ENCODE peak calls at places on chromosomes 1 and 21, in ten cellular contexts. D is IMR-90; U is GM12864; Q is cardiac muscle cell; Y is fibroblast of pulmonary artery; F is SJSA1; S is CD8-positive, alpha-beta T cell; X is mucosa of descending colon; R is GM06990; G is neural progenitor cell. Z is an unnamed sample.

GRCh38 chr21:42101246-42101645 is 30.1 kb downstream of the UMODL1 start:
- DNase-seq in D (no peak), U (no peak), Q (no peak), Y (no peak), F (no peak), S (no peak), X (peak; percentile 89), R (no peak), G (no peak), Z (peak; percentile 90)

GRCh38 chr1:27968692-27969091 is 8.9 kb downstream of the XKR8 start:
- DNase-seq in D (peak; percentile 94), U (no peak), Q (no peak), Y (peak; percentile 70), F (peak; percentile 47), S (no peak), X (no peak), R (no peak), G (no peak), Z (peak; percentile 48)

GRCh38 chr1:163528710-163529348 is 207.1 kb downstream of the NUF2 start:
- DNase-seq in D (peak; percentile 15), U (no peak), Q (peak; percentile 46), Y (peak; percentile 52), F (no peak), S (no peak), X (no peak), R (no peak), G (peak; percentile 13), Z (peak; percentile 26)

GRCh38 chr1:230760360-230760827 is 13.2 kb downstream of the CAPN9 start:
- DNase-seq in D (no peak), U (no peak), Q (peak; percentile 74), Y (no peak), F (no peak), S (no peak), X (no peak), R (no peak), G (no peak), Z (no peak)

GRCh38 chr1:59919742-59920141 is 6.8 kb downstream of the CYP2J2 start:
- DNase-seq in D (no peak), U (no peak), Q (no peak), Y (no peak), F (no peak), S (no peak), X (no peak), R (no peak), G (no peak), Z (no peak)

GRCh38 chr1:179141592-179142244 is 59.8 kb downstream of the TOR3A start:
- DNase-seq in D (peak; percentile 88), U (no peak), Q (no peak), Y (peak; percentile 83), F (peak; percentile 79), S (no peak), X (no peak), R (no peak), G (peak; percentile 37), Z (no peak)

GRCh38 chr1:41726899-41727748 is 191.6 kb downstream of the HIVEP3 start:
- DNase-seq in D (no peak), U (no peak), Q (no peak), Y (no peak), F (no peak), S (no peak), X (peak; percentile 81), R (peak; percentile 88), G (no peak), Z (peak; percentile 38)

GRCh38 chr1:234605983-234606730 is 3.8 kb downstream of the IRF2BP2 start:
- DNase-seq in D (peak; percentile 62), U (no peak), Q (no peak), Y (peak; percentile 81), F (peak; percentile 63), S (peak; percentile 17), X (peak; percentile 70), R (no peak), G (no peak), Z (no peak)

GRCh38 chr1:24253569-24253968 is 65.6 kb upstream of the GRHL3 start:
- DNase-seq in D (no peak), U (no peak), Q (no peak), Y (no peak), F (no peak), S (no peak), X (no peak), R (no peak), G (no peak), Z (no peak)

GRCh38 chr1:230251644-230252191 is 174.4 kb downstream of the PGBD5 start:
- DNase-seq in D (no peak), U (peak; percentile 31), Q (no peak), Y (no peak), F (no peak), S (no peak), X (no peak), R (peak; percentile 21), G (no peak), Z (no peak)

GRCh38 chr21:30444204-30444603 is 4.1 kb downstream of the KRTAP15-1 start:
- DNase-seq in D (no peak), U (no peak), Q (peak; percentile 2), Y (no peak), F (no peak), S (no peak), X (no peak), R (no peak), G (peak; percentile 18), Z (no peak)

DNA sequence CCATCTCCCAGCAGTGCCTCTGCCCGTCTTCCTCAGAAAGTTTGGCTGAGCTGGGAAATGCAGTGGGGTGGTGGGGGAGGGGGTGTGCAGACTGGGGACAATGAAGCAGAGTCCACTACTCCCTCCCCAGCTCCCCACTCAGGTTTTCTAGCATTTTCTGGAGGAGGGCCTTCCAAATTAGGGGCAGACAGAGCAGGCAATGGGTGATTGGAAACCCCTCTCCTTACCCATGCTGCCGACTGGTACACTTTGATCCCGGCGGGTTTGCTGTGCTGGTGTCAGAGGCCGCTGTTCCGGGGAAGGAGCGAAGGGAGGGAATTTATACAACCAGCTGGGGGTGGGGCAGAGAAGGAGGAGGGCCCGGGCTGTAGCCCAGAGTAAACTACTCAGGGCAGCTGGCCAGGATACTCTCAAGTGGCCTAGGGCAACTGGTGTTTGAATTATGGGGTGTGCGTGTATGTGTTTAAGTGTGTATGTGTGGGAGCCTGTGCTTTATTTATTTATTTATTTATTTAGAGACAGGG is at the start of gene SELENBP1:
- DNase-seq in D (peak; percentile 71), U (no peak), Q (peak; percentile 76), Y (peak; percentile 82), F (peak; percentile 76), S (no peak), X (peak; percentile 88), R (no peak), G (peak; percentile 77), Z (peak; percentile 98)
- H3K4me3 ChIP-seq in D (peak within 1 kb of the TSS; percentile 50), U (no peak within 1 kb of the TSS), Q (peak within 1 kb of the TSS; percentile 38), Y (peak within 1 kb of the TSS; percentile 61), F (peak within 1 kb of the TSS; percentile 34), S (no peak within 1 kb of the TSS), X (peak within 1 kb of the TSS; percentile 50), R (no peak within 1 kb of the TSS), G (peak within 1 kb of the TSS; percentile 46), Z (peak within 1 kb of the TSS; percentile 52)

DNA sequence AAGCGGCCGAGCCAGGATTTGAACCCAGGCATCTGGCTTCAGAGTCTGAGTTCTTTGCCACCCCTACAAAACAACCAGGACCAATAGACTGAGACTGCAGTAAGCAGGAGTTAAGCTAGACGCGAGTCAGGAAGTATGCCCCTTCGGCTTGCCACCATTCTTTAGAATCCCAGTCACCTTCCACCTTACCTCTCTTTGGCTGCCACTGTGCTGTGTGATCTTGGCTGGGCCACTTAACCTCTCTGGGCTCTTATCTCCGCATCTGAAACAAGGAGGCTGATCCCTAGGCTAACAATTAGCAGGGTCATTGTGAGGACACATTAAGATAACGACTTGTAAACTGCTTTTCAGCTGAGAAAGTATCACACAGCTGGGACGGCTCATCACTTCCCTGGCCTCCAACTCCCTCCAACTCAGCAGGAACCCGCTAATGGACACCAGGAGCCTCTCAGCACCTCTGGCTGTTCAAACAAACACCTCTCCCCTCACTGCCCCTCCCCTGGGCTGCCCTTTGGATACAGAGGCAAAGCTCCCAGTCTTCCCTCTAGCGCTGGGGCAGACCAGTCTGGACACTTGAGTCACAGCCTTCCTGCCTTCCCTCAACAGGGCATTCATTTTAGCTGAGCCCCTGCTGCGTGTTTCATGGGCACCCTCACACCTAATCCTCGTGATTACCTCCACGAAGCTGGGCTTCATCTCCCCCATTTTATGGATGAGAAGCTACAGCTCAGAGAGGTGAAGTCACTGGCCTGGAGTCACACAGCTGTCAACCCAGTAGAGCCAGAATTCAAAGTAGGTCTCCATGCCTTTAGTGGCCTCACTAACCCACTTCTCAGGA is 83.2 kb downstream of the CAMK2N1 start:
- DNase-seq in D (no peak), U (no peak), Q (no peak), Y (no peak), F (no peak), S (no peak), X (no peak), R (no peak), G (no peak), Z (no peak)
- H3K4me3 ChIP-seq in D (no peak overlapping the region), U (no peak overlapping the region), Q (no peak overlapping the region), Y (no peak overlapping the region), F (no peak overlapping the region), S (no peak overlapping the region), X (no peak overlapping the region), R (no peak overlapping the region), G (no peak overlapping the region), Z (no peak overlapping the region)

DNA sequence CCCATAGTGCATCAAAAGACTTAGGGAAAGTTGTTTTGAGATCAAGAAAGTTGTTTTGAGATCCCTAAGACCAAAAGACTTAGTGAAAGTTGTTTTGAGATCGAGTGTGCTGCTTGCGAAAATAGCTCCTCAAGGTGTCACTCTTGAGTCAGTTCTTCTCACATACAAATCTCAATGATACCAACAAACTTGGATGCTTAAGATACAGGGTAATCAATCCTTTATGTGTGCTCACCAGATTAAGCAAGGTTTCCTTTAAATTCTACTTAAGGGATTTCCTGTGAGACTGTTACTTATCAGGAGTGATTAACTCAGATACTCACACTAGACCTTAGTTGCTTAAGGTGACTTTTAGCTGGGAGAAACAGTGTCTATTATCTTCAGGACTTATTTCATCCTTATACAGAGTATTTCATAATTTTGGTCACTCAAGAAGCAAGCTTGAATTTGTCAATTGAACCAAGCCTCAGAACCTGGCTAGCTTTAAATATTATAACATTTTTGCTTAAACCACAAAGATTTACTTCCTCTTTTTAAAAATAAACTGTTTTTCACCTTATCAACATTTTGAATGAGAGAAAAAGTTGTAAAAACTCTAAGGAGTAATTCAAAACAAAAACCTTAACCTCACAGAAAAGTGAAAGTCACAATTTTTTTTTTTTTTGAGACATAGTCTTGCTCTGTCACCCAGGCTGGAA is 8.0 kb upstream of the RLF start:
- DNase-seq in D (peak; percentile 77), U (peak; percentile 64), Q (peak; percentile 44), Y (peak; percentile 82), F (peak; percentile 37), S (no peak), X (no peak), R (peak; percentile 77), G (peak; percentile 58), Z (peak; percentile 31)
- H3K4me3 ChIP-seq in D (no peak overlapping the region), U (no peak overlapping the region), Q (no peak overlapping the region), Y (peak overlapping the region; percentile 9), F (no peak overlapping the region), S (no peak overlapping the region), X (no peak overlapping the region), R (no peak overlapping the region), G (no peak overlapping the region), Z (no peak overlapping the region)

DNA sequence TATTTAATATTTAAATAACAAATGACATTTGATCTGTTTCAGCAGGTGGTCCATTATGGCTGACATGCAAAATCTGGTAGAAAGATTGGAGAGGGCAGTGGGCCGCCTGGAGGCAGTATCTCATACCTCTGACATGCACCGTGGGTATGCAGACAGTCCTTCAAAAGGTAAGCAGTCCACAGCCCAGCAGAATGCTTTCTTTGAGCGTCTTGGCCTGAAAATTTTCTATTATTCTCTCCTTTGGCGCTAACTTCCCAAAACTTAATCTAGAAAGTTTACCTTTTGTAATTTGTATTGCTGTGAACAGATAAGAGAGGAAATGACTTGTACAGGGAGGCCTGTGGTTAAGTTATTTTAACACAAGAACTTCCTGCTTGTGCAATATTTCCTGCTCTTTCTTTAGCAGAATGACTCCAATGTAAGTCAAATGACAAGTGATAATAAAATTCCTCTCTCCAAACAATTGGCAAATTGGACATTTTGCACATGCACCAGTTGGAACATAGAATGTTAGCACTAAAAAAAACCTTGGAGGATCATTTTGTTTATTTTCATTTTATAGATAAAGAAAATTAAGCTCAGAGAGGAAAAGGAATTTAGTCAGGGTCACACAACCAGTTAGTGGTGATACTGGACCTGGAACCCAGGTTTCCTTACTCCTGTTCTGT is 18.9 kb downstream of the CAP1 start:
- DNase-seq in D (peak; percentile 70), U (peak; percentile 36), Q (no peak), Y (peak; percentile 88), F (no peak), S (no peak), X (no peak), R (peak; percentile 47), G (no peak), Z (no peak)
- H3K4me3 ChIP-seq in D (no peak overlapping the region), U (peak overlapping the region; percentile 26), Q (no peak overlapping the region), Y (no peak overlapping the region), F (no peak overlapping the region), S (peak overlapping the region; percentile 18), X (no peak overlapping the region), R (peak overlapping the region; percentile 15), G (no peak overlapping the region), Z (no peak overlapping the region)

Z was measured in colonic mucosa.